ENCODE peak calls at places on chromosomes 3 and 15, in eight cellular contexts. One of them, this sample, is unnamed.

GRCh38 chr3:127949446-127949845 is 34.4 kb downstream of the KBTBD12 start:
- DNase-seq in brain microvascular endothelial cell: no peak
- DNase-seq in prostate gland: no peak
- DNase-seq in breast epithelium: no peak
- DNase-seq in naive thymus-derived CD4-positive, alpha-beta T cell: no peak
- DNase-seq in testis: no peak
- DNase-seq in HepG2: no peak
- DNase-seq in AG04450: no peak
- DNase-seq in this sample: no peak

GRCh38 chr15:42024303-42024702 is 3.5 kb upstream of the PLA2G4E start:
- DNase-seq in brain microvascular endothelial cell: no peak
- DNase-seq in prostate gland: no peak
- DNase-seq in breast epithelium: no peak
- DNase-seq in naive thymus-derived CD4-positive, alpha-beta T cell: no peak
- DNase-seq in testis: no peak
- DNase-seq in HepG2: no peak
- DNase-seq in AG04450: no peak
- DNase-seq in this sample: no peak

GRCh38 chr3:133856316-133856715 is 39.4 kb downstream of the RAB6B start:
- DNase-seq in brain microvascular endothelial cell: peak
- DNase-seq in prostate gland: no peak
- DNase-seq in breast epithelium: no peak
- DNase-seq in naive thymus-derived CD4-positive, alpha-beta T cell: no peak
- DNase-seq in testis: no peak
- DNase-seq in HepG2: no peak
- DNase-seq in AG04450: no peak
- DNase-seq in this sample: peak

GRCh38 chr3:133943639-133944131 is 48.0 kb upstream of the RAB6B start:
- DNase-seq in brain microvascular endothelial cell: peak
- DNase-seq in prostate gland: peak
- DNase-seq in breast epithelium: no peak
- DNase-seq in naive thymus-derived CD4-positive, alpha-beta T cell: no peak
- DNase-seq in testis: peak
- DNase-seq in HepG2: no peak
- DNase-seq in AG04450: peak
- DNase-seq in this sample: peak

GRCh38 chr15:92625297-92625980 is 30.1 kb downstream of the FAM174B start:
- DNase-seq in brain microvascular endothelial cell: peak
- DNase-seq in prostate gland: no peak
- DNase-seq in breast epithelium: no peak
- DNase-seq in naive thymus-derived CD4-positive, alpha-beta T cell: no peak
- DNase-seq in testis: no peak
- DNase-seq in HepG2: no peak
- DNase-seq in AG04450: peak
- DNase-seq in this sample: no peak

GRCh38 chr15:62054979-62055378 is 5.3 kb downstream of the VPS13C start:
- DNase-seq in brain microvascular endothelial cell: no peak
- DNase-seq in prostate gland: no peak
- DNase-seq in breast epithelium: no peak
- DNase-seq in naive thymus-derived CD4-positive, alpha-beta T cell: no peak
- DNase-seq in testis: no peak
- DNase-seq in HepG2: peak
- DNase-seq in AG04450: no peak
- DNase-seq in this sample: no peak

GRCh38 chr15:90037961-90038633 is 37.0 kb downstream of the ZNF710 start:
- DNase-seq in brain microvascular endothelial cell: peak
- DNase-seq in prostate gland: no peak
- DNase-seq in breast epithelium: peak
- DNase-seq in naive thymus-derived CD4-positive, alpha-beta T cell: no peak
- DNase-seq in testis: no peak
- DNase-seq in HepG2: peak
- DNase-seq in AG04450: no peak
- DNase-seq in this sample: peak

GRCh38 chr3:47542614-47543173 is 29.2 kb upstream of the ELP6 start:
- DNase-seq in brain microvascular endothelial cell: no peak
- DNase-seq in prostate gland: no peak
- DNase-seq in breast epithelium: no peak
- DNase-seq in naive thymus-derived CD4-positive, alpha-beta T cell: no peak
- DNase-seq in testis: peak
- DNase-seq in HepG2: no peak
- DNase-seq in AG04450: no peak
- DNase-seq in this sample: peak

GRCh38 chr3:177447938-177448337 is 250.7 kb upstream of the TBL1XR1 start:
- DNase-seq in brain microvascular endothelial cell: no peak
- DNase-seq in prostate gland: peak
- DNase-seq in breast epithelium: peak
- DNase-seq in naive thymus-derived CD4-positive, alpha-beta T cell: no peak
- DNase-seq in testis: no peak
- DNase-seq in HepG2: no peak
- DNase-seq in AG04450: no peak
- DNase-seq in this sample: no peak

GRCh38 chr15:62824111-62824737 is 218.3 kb upstream of the TPM1 start:
- DNase-seq in brain microvascular endothelial cell: peak
- DNase-seq in prostate gland: no peak
- DNase-seq in breast epithelium: no peak
- DNase-seq in naive thymus-derived CD4-positive, alpha-beta T cell: no peak
- DNase-seq in testis: no peak
- DNase-seq in HepG2: no peak
- DNase-seq in AG04450: peak
- DNase-seq in this sample: peak

GRCh38 chr3:64462203-64463120 is 225.3 kb downstream of the ADAMTS9 start:
- DNase-seq in brain microvascular endothelial cell: peak
- DNase-seq in prostate gland: no peak
- DNase-seq in breast epithelium: no peak
- DNase-seq in naive thymus-derived CD4-positive, alpha-beta T cell: no peak
- DNase-seq in testis: no peak
- DNase-seq in HepG2: no peak
- DNase-seq in AG04450: peak
- DNase-seq in this sample: peak

GRCh38 chr3:29525254-29525881 is 244.5 kb downstream of the RBMS3 start:
- DNase-seq in brain microvascular endothelial cell: peak
- DNase-seq in prostate gland: peak
- DNase-seq in breast epithelium: no peak
- DNase-seq in naive thymus-derived CD4-positive, alpha-beta T cell: no peak
- DNase-seq in testis: peak
- DNase-seq in HepG2: peak
- DNase-seq in AG04450: no peak
- DNase-seq in this sample: peak

GRCh38 chr15:80210612-80211554 is 41.1 kb downstream of the CTXND1 start:
- DNase-seq in brain microvascular endothelial cell: no peak
- DNase-seq in prostate gland: no peak
- DNase-seq in breast epithelium: no peak
- DNase-seq in naive thymus-derived CD4-positive, alpha-beta T cell: no peak
- DNase-seq in testis: no peak
- DNase-seq in HepG2: no peak
- DNase-seq in AG04450: no peak
- DNase-seq in this sample: no peak

GRCh38 chr3:80733522-80734176 is 965.9 kb upstream of the ROBO1 start:
- DNase-seq in brain microvascular endothelial cell: peak
- DNase-seq in prostate gland: no peak
- DNase-seq in breast epithelium: no peak
- DNase-seq in naive thymus-derived CD4-positive, alpha-beta T cell: no peak
- DNase-seq in testis: peak
- DNase-seq in HepG2: peak
- DNase-seq in AG04450: no peak
- DNase-seq in this sample: no peak

GRCh38 chr3:43473228-43473627 is 148.6 kb downstream of the ANO10 start:
- DNase-seq in brain microvascular endothelial cell: no peak
- DNase-seq in prostate gland: no peak
- DNase-seq in breast epithelium: no peak
- DNase-seq in naive thymus-derived CD4-positive, alpha-beta T cell: no peak
- DNase-seq in testis: no peak
- DNase-seq in HepG2: no peak
- DNase-seq in AG04450: no peak
- DNase-seq in this sample: no peak

GRCh38 chr3:108381531-108381930 is 85.2 kb downstream of the HHLA2 start:
- DNase-seq in brain microvascular endothelial cell: no peak
- DNase-seq in prostate gland: no peak
- DNase-seq in breast epithelium: no peak
- DNase-seq in naive thymus-derived CD4-positive, alpha-beta T cell: no peak
- DNase-seq in testis: no peak
- DNase-seq in HepG2: no peak
- DNase-seq in AG04450: no peak
- DNase-seq in this sample: no peak

GRCh38 chr3:195698325-195699147 is 22.2 kb upstream of the MUC20 start:
- DNase-seq in brain microvascular endothelial cell: no peak
- DNase-seq in prostate gland: no peak
- DNase-seq in breast epithelium: no peak
- DNase-seq in naive thymus-derived CD4-positive, alpha-beta T cell: no peak
- DNase-seq in testis: no peak
- DNase-seq in HepG2: no peak
- DNase-seq in AG04450: no peak
- DNase-seq in this sample: peak

GRCh38 chr3:43647331-43648166 is 25.7 kb upstream of the ANO10 start:
- DNase-seq in brain microvascular endothelial cell: no peak
- DNase-seq in prostate gland: no peak
- DNase-seq in breast epithelium: no peak
- DNase-seq in naive thymus-derived CD4-positive, alpha-beta T cell: no peak
- DNase-seq in testis: no peak
- DNase-seq in HepG2: no peak
- DNase-seq in AG04450: no peak
- DNase-seq in this sample: no peak

GRCh38 chr15:37891754-37892368 is 42.6 kb upstream of the TMCO5A start:
- DNase-seq in brain microvascular endothelial cell: peak
- DNase-seq in prostate gland: peak
- DNase-seq in breast epithelium: no peak
- DNase-seq in naive thymus-derived CD4-positive, alpha-beta T cell: no peak
- DNase-seq in testis: peak
- DNase-seq in HepG2: peak
- DNase-seq in AG04450: peak
- DNase-seq in this sample: peak

GRCh38 chr15:27638950-27639349 is 460.2 kb downstream of the OCA2 start:
- DNase-seq in brain microvascular endothelial cell: no peak
- DNase-seq in prostate gland: no peak
- DNase-seq in breast epithelium: no peak
- DNase-seq in naive thymus-derived CD4-positive, alpha-beta T cell: no peak
- DNase-seq in testis: no peak
- DNase-seq in HepG2: no peak
- DNase-seq in AG04450: no peak
- DNase-seq in this sample: no peak

GRCh38 chr3:80785475-80785874 is 976.0 kb downstream of the GBE1 start:
- DNase-seq in brain microvascular endothelial cell: no peak
- DNase-seq in prostate gland: no peak
- DNase-seq in breast epithelium: no peak
- DNase-seq in naive thymus-derived CD4-positive, alpha-beta T cell: no peak
- DNase-seq in testis: no peak
- DNase-seq in HepG2: peak
- DNase-seq in AG04450: no peak
- DNase-seq in this sample: no peak

GRCh38 chr3:10353160-10353559 is 32.2 kb upstream of the SEC13 start:
- DNase-seq in brain microvascular endothelial cell: no peak
- DNase-seq in prostate gland: no peak
- DNase-seq in breast epithelium: no peak
- DNase-seq in naive thymus-derived CD4-positive, alpha-beta T cell: no peak
- DNase-seq in testis: no peak
- DNase-seq in HepG2: no peak
- DNase-seq in AG04450: no peak
- DNase-seq in this sample: peak

GRCh38 chr3:33218072-33218445 is 551 bp downstream of the SUSD5 start:
- DNase-seq in brain microvascular endothelial cell: peak
- DNase-seq in prostate gland: no peak
- DNase-seq in breast epithelium: no peak
- DNase-seq in naive thymus-derived CD4-positive, alpha-beta T cell: no peak
- DNase-seq in testis: no peak
- DNase-seq in HepG2: no peak
- DNase-seq in AG04450: no peak
- DNase-seq in this sample: peak

GRCh38 chr3:50985893-50986292 is 311.2 kb downstream of the DOCK3 start:
- DNase-seq in brain microvascular endothelial cell: no peak
- DNase-seq in prostate gland: no peak
- DNase-seq in breast epithelium: no peak
- DNase-seq in naive thymus-derived CD4-positive, alpha-beta T cell: no peak
- DNase-seq in testis: no peak
- DNase-seq in HepG2: no peak
- DNase-seq in AG04450: no peak
- DNase-seq in this sample: no peak

GRCh38 chr3:17412950-17413530 is 329.4 kb downstream of the TBC1D5 start:
- DNase-seq in brain microvascular endothelial cell: peak
- DNase-seq in prostate gland: peak
- DNase-seq in breast epithelium: no peak
- DNase-seq in naive thymus-derived CD4-positive, alpha-beta T cell: no peak
- DNase-seq in testis: no peak
- DNase-seq in HepG2: peak
- DNase-seq in AG04450: peak
- DNase-seq in this sample: peak

GRCh38 chr3:41681479-41681878 is 280.4 kb downstream of the ULK4 start:
- DNase-seq in brain microvascular endothelial cell: peak
- DNase-seq in prostate gland: no peak
- DNase-seq in breast epithelium: no peak
- DNase-seq in naive thymus-derived CD4-positive, alpha-beta T cell: no peak
- DNase-seq in testis: no peak
- DNase-seq in HepG2: peak
- DNase-seq in AG04450: peak
- DNase-seq in this sample: no peak
- H3K4me3 ChIP-seq in brain microvascular endothelial cell: no peak
- H3K4me3 ChIP-seq in prostate gland: no peak
- H3K4me3 ChIP-seq in breast epithelium: no peak
- H3K4me3 ChIP-seq in naive thymus-derived CD4-positive, alpha-beta T cell: no peak
- H3K4me3 ChIP-seq in testis: no peak
- H3K4me3 ChIP-seq in HepG2: no peak
- H3K4me3 ChIP-seq in AG04450: no peak
- H3K4me3 ChIP-seq in this sample: no peak

GRCh38 chr15:73686781-73687256 is 2.6 kb downstream of the CD276 start:
- DNase-seq in brain microvascular endothelial cell: peak
- DNase-seq in prostate gland: no peak
- DNase-seq in breast epithelium: no peak
- DNase-seq in naive thymus-derived CD4-positive, alpha-beta T cell: no peak
- DNase-seq in testis: no peak
- DNase-seq in HepG2: no peak
- DNase-seq in AG04450: peak
- DNase-seq in this sample: peak
- H3K27ac ChIP-seq in brain microvascular endothelial cell: peak
- H3K27ac ChIP-seq in prostate gland: no peak
- H3K27ac ChIP-seq in breast epithelium: peak
- H3K27ac ChIP-seq in naive thymus-derived CD4-positive, alpha-beta T cell: no peak
- H3K27ac ChIP-seq in testis: no peak
- H3K27ac ChIP-seq in HepG2: no peak
- H3K27ac ChIP-seq in AG04450: peak
- H3K27ac ChIP-seq in this sample: peak

DNA sequence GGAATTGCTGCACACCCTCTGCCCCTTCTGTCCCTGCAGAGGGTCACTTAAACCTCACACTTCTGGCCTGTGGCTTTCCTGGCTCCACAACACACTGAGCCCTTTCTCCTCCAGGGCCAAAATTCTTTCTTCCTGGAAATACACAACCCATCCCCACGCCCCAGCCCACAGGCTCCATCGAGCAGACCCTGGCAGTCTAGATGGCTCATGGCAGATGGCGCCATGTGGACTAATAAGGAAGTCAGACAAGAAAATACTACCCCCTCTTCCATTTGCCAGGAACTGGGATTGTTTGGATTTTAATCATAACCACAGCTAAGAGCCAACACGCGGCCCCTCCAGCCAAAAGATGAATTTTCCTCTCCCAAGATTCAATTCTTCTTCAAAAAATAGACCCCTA is 111.6 kb downstream of the NTRK3 start:
- DNase-seq in brain microvascular endothelial cell: no peak
- DNase-seq in prostate gland: no peak
- DNase-seq in breast epithelium: no peak
- DNase-seq in naive thymus-derived CD4-positive, alpha-beta T cell: no peak
- DNase-seq in testis: no peak
- DNase-seq in HepG2: no peak
- DNase-seq in AG04450: no peak
- DNase-seq in this sample: no peak
- H3K4me3 ChIP-seq in brain microvascular endothelial cell: no peak
- H3K4me3 ChIP-seq in prostate gland: no peak
- H3K4me3 ChIP-seq in breast epithelium: no peak
- H3K4me3 ChIP-seq in naive thymus-derived CD4-positive, alpha-beta T cell: no peak
- H3K4me3 ChIP-seq in testis: no peak
- H3K4me3 ChIP-seq in HepG2: no peak
- H3K4me3 ChIP-seq in AG04450: no peak
- H3K4me3 ChIP-seq in this sample: no peak

GRCh38 chr3:38000965-38001455 is 10.4 kb downstream of the VILL start:
- DNase-seq in brain microvascular endothelial cell: no peak
- DNase-seq in prostate gland: no peak
- DNase-seq in breast epithelium: no peak
- DNase-seq in naive thymus-derived CD4-positive, alpha-beta T cell: no peak
- DNase-seq in testis: no peak
- DNase-seq in HepG2: no peak
- DNase-seq in AG04450: no peak
- DNase-seq in this sample: peak
- H3K27ac ChIP-seq in brain microvascular endothelial cell: no peak
- H3K27ac ChIP-seq in prostate gland: peak
- H3K27ac ChIP-seq in breast epithelium: no peak
- H3K27ac ChIP-seq in naive thymus-derived CD4-positive, alpha-beta T cell: no peak
- H3K27ac ChIP-seq in testis: no peak
- H3K27ac ChIP-seq in HepG2: no peak
- H3K27ac ChIP-seq in AG04450: no peak
- H3K27ac ChIP-seq in this sample: no peak

This sample was measured in osteoblast.